ENCODE peak calls at places on chromosome X, in four cellular contexts. W is testis; D is germinal center; F is CD8-positive, alpha-beta T cell. J is an unnamed sample.

GRCh38 chrX:120559799-120560198 is 963 bp downstream of the CUL4B start:
- DNase-seq in F (no peak), W (peak; percentile 27), D (no peak), J (no peak)

GRCh38 chrX:119828446-119828845 is 24.3 kb downstream of the UPF3B start:
- DNase-seq in F (no peak), W (no peak), D (no peak), J (no peak)

GRCh38 chrX:44344687-44345086 is 1.2 kb upstream of the EFHC2 start:
- DNase-seq in W (no peak), D (no peak), F (no peak), J (no peak)

GRCh38 chrX:44343412-44343942 is at the start of gene EFHC2:
- DNase-seq in W (peak; percentile 47), D (peak; percentile 22), F (peak; percentile 26), J (peak; percentile 7)

GRCh38 chrX:141760761-141761160 is 62.2 kb upstream of the SPANXD start:
- DNase-seq in F (no peak), D (no peak), W (no peak), J (no peak)

GRCh38 chrX:361231-362145 is 25.2 kb downstream of the PPP2R3B start:
- DNase-seq in W (no peak), D (no peak), F (no peak), J (no peak)

GRCh38 chrX:45715787-45716186 is 515.1 kb upstream of the DIPK2B start:
- DNase-seq in D (no peak), F (no peak), W (no peak), J (no peak)

GRCh38 chrX:32451954-32452518 is 759.3 kb downstream of the DMD start:
- DNase-seq in F (no peak), W (no peak), D (no peak), J (no peak)

GRCh38 chrX:71637253-71637618 is 18.9 kb upstream of the CXCR3 start:
- DNase-seq in W (no peak), D (no peak), F (no peak), J (no peak)

GRCh38 chrX:69144854-69145253 is 20.4 kb downstream of the PJA1 start:
- DNase-seq in D (no peak), W (no peak), F (no peak), J (no peak)

GRCh38 chrX:133005038-133005437 is 46.6 kb upstream of the HS6ST2 start:
- DNase-seq in D (peak; percentile 3), F (no peak), W (no peak), J (no peak)

GRCh38 chrX:8037593-8038348 is 110.6 kb upstream of the PNPLA4 start:
- DNase-seq in W (no peak), F (no peak), D (no peak), J (no peak)